ENCODE peak calls at places on chromosome 3, in ten cellular contexts. One of them, this sample, is unnamed.

GRCh38 chr3:57805674-57806073 is 49.6 kb downstream of the SLMAP start:
- DNase-seq in adrenal gland: peak; percentile 37
- DNase-seq in aorta: no peak
- DNase-seq in cardiac muscle cell: no peak
- DNase-seq in A549: peak; percentile 84
- DNase-seq in esophagus muscularis mucosa: no peak
- DNase-seq in breast epithelium: no peak
- DNase-seq in endothelial cell of umbilical vein: peak; percentile 76
- DNase-seq in heart right ventricle: no peak
- DNase-seq in Panc1: peak; percentile 91
- DNase-seq in this sample: no peak

GRCh38 chr3:13569201-13569600 is 20.3 kb downstream of the FBLN2 start:
- DNase-seq in adrenal gland: no peak
- DNase-seq in aorta: no peak
- DNase-seq in cardiac muscle cell: no peak
- DNase-seq in A549: no peak
- DNase-seq in esophagus muscularis mucosa: no peak
- DNase-seq in breast epithelium: no peak
- DNase-seq in endothelial cell of umbilical vein: no peak
- DNase-seq in heart right ventricle: no peak
- DNase-seq in Panc1: no peak
- DNase-seq in this sample: no peak

GRCh38 chr3:153343988-153344782 is 182.2 kb downstream of the RAP2B start:
- DNase-seq in adrenal gland: no peak
- DNase-seq in aorta: no peak
- DNase-seq in cardiac muscle cell: no peak
- DNase-seq in A549: no peak
- DNase-seq in esophagus muscularis mucosa: no peak
- DNase-seq in breast epithelium: no peak
- DNase-seq in endothelial cell of umbilical vein: no peak
- DNase-seq in heart right ventricle: no peak
- DNase-seq in Panc1: no peak
- DNase-seq in this sample: no peak

GRCh38 chr3:195247863-195248189 is 23.1 kb downstream of the XXYLT1 start:
- DNase-seq in adrenal gland: no peak
- DNase-seq in aorta: no peak
- DNase-seq in cardiac muscle cell: no peak
- DNase-seq in A549: no peak
- DNase-seq in esophagus muscularis mucosa: no peak
- DNase-seq in breast epithelium: no peak
- DNase-seq in endothelial cell of umbilical vein: no peak
- DNase-seq in heart right ventricle: no peak
- DNase-seq in Panc1: no peak
- DNase-seq in this sample: no peak

GRCh38 chr3:12663936-12664908 is at the start of gene RAF1:
- DNase-seq in adrenal gland: peak; percentile 98
- DNase-seq in aorta: peak; percentile 99
- DNase-seq in cardiac muscle cell: peak; percentile 99
- DNase-seq in A549: peak; percentile 98
- DNase-seq in esophagus muscularis mucosa: peak; percentile 99
- DNase-seq in breast epithelium: peak; percentile 98
- DNase-seq in endothelial cell of umbilical vein: peak; percentile 99
- DNase-seq in heart right ventricle: peak; percentile 98
- DNase-seq in Panc1: peak; percentile 72
- DNase-seq in this sample: peak; percentile 98

GRCh38 chr3:167113466-167113865 is 266.6 kb downstream of the ZBBX start:
- DNase-seq in adrenal gland: no peak
- DNase-seq in aorta: no peak
- DNase-seq in cardiac muscle cell: no peak
- DNase-seq in A549: no peak
- DNase-seq in esophagus muscularis mucosa: no peak
- DNase-seq in breast epithelium: no peak
- DNase-seq in endothelial cell of umbilical vein: no peak
- DNase-seq in heart right ventricle: no peak
- DNase-seq in Panc1: no peak
- DNase-seq in this sample: no peak

GRCh38 chr3:105868450-105868744 is 415 bp downstream of the CBLB start:
- DNase-seq in adrenal gland: peak; percentile 64
- DNase-seq in aorta: peak; percentile 75
- DNase-seq in cardiac muscle cell: peak; percentile 78
- DNase-seq in A549: peak; percentile 37
- DNase-seq in esophagus muscularis mucosa: peak; percentile 93
- DNase-seq in breast epithelium: peak; percentile 61
- DNase-seq in endothelial cell of umbilical vein: no peak
- DNase-seq in heart right ventricle: peak; percentile 57
- DNase-seq in Panc1: no peak
- DNase-seq in this sample: peak; percentile 65

GRCh38 chr3:52204337-52205073 is 6.5 kb downstream of the ALAS1 start:
- DNase-seq in adrenal gland: no peak
- DNase-seq in aorta: no peak
- DNase-seq in cardiac muscle cell: no peak
- DNase-seq in A549: no peak
- DNase-seq in esophagus muscularis mucosa: no peak
- DNase-seq in breast epithelium: no peak
- DNase-seq in endothelial cell of umbilical vein: no peak
- DNase-seq in heart right ventricle: no peak
- DNase-seq in Panc1: no peak
- DNase-seq in this sample: no peak

GRCh38 chr3:170745211-170745718 is 124.7 kb downstream of the RPL22L1 start:
- DNase-seq in adrenal gland: no peak
- DNase-seq in aorta: no peak
- DNase-seq in cardiac muscle cell: no peak
- DNase-seq in A549: no peak
- DNase-seq in esophagus muscularis mucosa: no peak
- DNase-seq in breast epithelium: no peak
- DNase-seq in endothelial cell of umbilical vein: peak; percentile 89
- DNase-seq in heart right ventricle: no peak
- DNase-seq in Panc1: no peak
- DNase-seq in this sample: no peak

GRCh38 chr3:113485161-113485609 is 29.8 kb downstream of the SPICE1 start:
- DNase-seq in adrenal gland: no peak
- DNase-seq in aorta: no peak
- DNase-seq in cardiac muscle cell: no peak
- DNase-seq in A549: no peak
- DNase-seq in esophagus muscularis mucosa: no peak
- DNase-seq in breast epithelium: no peak
- DNase-seq in endothelial cell of umbilical vein: no peak
- DNase-seq in heart right ventricle: no peak
- DNase-seq in Panc1: no peak
- DNase-seq in this sample: no peak

GRCh38 chr3:194606163-194606562 is 27.1 kb downstream of the TMEM44 start:
- DNase-seq in adrenal gland: no peak
- DNase-seq in aorta: no peak
- DNase-seq in cardiac muscle cell: no peak
- DNase-seq in A549: no peak
- DNase-seq in esophagus muscularis mucosa: no peak
- DNase-seq in breast epithelium: no peak
- DNase-seq in endothelial cell of umbilical vein: no peak
- DNase-seq in heart right ventricle: no peak
- DNase-seq in Panc1: no peak
- DNase-seq in this sample: no peak

GRCh38 chr3:193140381-193140780 is 100.6 kb upstream of the PLAAT1 start:
- DNase-seq in adrenal gland: no peak
- DNase-seq in aorta: no peak
- DNase-seq in cardiac muscle cell: no peak
- DNase-seq in A549: no peak
- DNase-seq in esophagus muscularis mucosa: no peak
- DNase-seq in breast epithelium: no peak
- DNase-seq in endothelial cell of umbilical vein: no peak
- DNase-seq in heart right ventricle: no peak
- DNase-seq in Panc1: no peak
- DNase-seq in this sample: no peak

GRCh38 chr3:69936266-69936665 is 63.3 kb upstream of the SAMMSON start:
- DNase-seq in adrenal gland: no peak
- DNase-seq in aorta: no peak
- DNase-seq in cardiac muscle cell: no peak
- DNase-seq in A549: no peak
- DNase-seq in esophagus muscularis mucosa: no peak
- DNase-seq in breast epithelium: no peak
- DNase-seq in endothelial cell of umbilical vein: no peak
- DNase-seq in heart right ventricle: no peak
- DNase-seq in Panc1: no peak
- DNase-seq in this sample: no peak

GRCh38 chr3:146308682-146309081 is 57.8 kb upstream of the PLSCR4 start:
- DNase-seq in adrenal gland: peak; percentile 22
- DNase-seq in aorta: no peak
- DNase-seq in cardiac muscle cell: no peak
- DNase-seq in A549: peak; percentile 13
- DNase-seq in esophagus muscularis mucosa: no peak
- DNase-seq in breast epithelium: no peak
- DNase-seq in endothelial cell of umbilical vein: peak; percentile 99
- DNase-seq in heart right ventricle: peak; percentile 54
- DNase-seq in Panc1: no peak
- DNase-seq in this sample: no peak

GRCh38 chr3:166282931-166283330 is 445.7 kb upstream of the BCHE start:
- DNase-seq in adrenal gland: no peak
- DNase-seq in aorta: no peak
- DNase-seq in cardiac muscle cell: no peak
- DNase-seq in A549: no peak
- DNase-seq in esophagus muscularis mucosa: no peak
- DNase-seq in breast epithelium: no peak
- DNase-seq in endothelial cell of umbilical vein: no peak
- DNase-seq in heart right ventricle: no peak
- DNase-seq in Panc1: no peak
- DNase-seq in this sample: no peak

DNA sequence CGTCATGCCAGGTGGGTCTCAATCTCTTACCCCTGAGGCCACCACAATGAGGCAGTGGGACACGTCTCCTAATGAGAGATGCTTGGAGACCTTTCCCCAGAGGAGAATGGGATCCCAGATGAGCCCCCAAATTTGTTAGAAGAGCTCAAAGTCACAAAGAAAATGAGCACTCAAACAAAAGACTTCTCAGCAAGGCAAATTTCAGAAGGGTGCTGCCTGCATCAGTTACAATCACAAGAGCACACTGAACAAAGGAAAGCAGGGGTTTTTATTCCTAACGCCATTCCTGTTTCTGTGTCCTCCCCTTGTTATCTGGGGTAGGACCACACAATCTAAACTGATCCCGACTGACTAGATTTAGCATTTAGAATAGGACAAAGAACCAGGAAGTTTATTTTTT is 50.1 kb downstream of the DLG1 start:
- DNase-seq in adrenal gland: no peak
- DNase-seq in aorta: no peak
- DNase-seq in cardiac muscle cell: no peak
- DNase-seq in A549: peak; percentile 13
- DNase-seq in esophagus muscularis mucosa: no peak
- DNase-seq in breast epithelium: no peak
- DNase-seq in endothelial cell of umbilical vein: no peak
- DNase-seq in heart right ventricle: no peak
- DNase-seq in Panc1: no peak
- DNase-seq in this sample: no peak
- H3K9me3 ChIP-seq in adrenal gland: peaks cover 8% of the 10 kb centered on the region
- H3K9me3 ChIP-seq in aorta: peaks cover 3% of the 10 kb centered on the region
- H3K9me3 ChIP-seq in cardiac muscle cell: no peaks in the 10 kb centered on the region
- H3K9me3 ChIP-seq in A549: peaks cover 37% of the 10 kb centered on the region
- H3K9me3 ChIP-seq in esophagus muscularis mucosa: peaks cover 2% of the 10 kb centered on the region
- H3K9me3 ChIP-seq in breast epithelium: peaks cover 23% of the 10 kb centered on the region
- H3K9me3 ChIP-seq in endothelial cell of umbilical vein: peaks cover 2% of the 10 kb centered on the region
- H3K9me3 ChIP-seq in heart right ventricle: no peaks in the 10 kb centered on the region
- H3K9me3 ChIP-seq in Panc1: peaks cover 44% of the 10 kb centered on the region
- H3K9me3 ChIP-seq in this sample: peaks cover 43% of the 10 kb centered on the region

GRCh38 chr3:184618793-184619192 is 57.2 kb downstream of the EPHB3 start:
- DNase-seq in adrenal gland: no peak
- DNase-seq in aorta: peak; percentile 43
- DNase-seq in cardiac muscle cell: no peak
- DNase-seq in A549: no peak
- DNase-seq in esophagus muscularis mucosa: no peak
- DNase-seq in breast epithelium: no peak
- DNase-seq in endothelial cell of umbilical vein: peak; percentile 5
- DNase-seq in heart right ventricle: no peak
- DNase-seq in Panc1: no peak
- DNase-seq in this sample: no peak
- H3K4me1 ChIP-seq in adrenal gland: no peaks in the 10 kb centered on the region
- H3K4me1 ChIP-seq in aorta: no peaks in the 10 kb centered on the region
- H3K4me1 ChIP-seq in cardiac muscle cell: peaks cover 21% of the 10 kb centered on the region
- H3K4me1 ChIP-seq in A549: no peaks in the 10 kb centered on the region
- H3K4me1 ChIP-seq in esophagus muscularis mucosa: peaks cover 19% of the 10 kb centered on the region
- H3K4me1 ChIP-seq in breast epithelium: no peaks in the 10 kb centered on the region
- H3K4me1 ChIP-seq in endothelial cell of umbilical vein: peaks cover 21% of the 10 kb centered on the region
- H3K4me1 ChIP-seq in heart right ventricle: peaks cover 12% of the 10 kb centered on the region
- H3K4me1 ChIP-seq in Panc1: no peaks in the 10 kb centered on the region
- H3K4me1 ChIP-seq in this sample: peaks cover 25% of the 10 kb centered on the region

GRCh38 chr3:160435747-160436146 is 13.8 kb downstream of the TRIM59 start:
- DNase-seq in adrenal gland: no peak
- DNase-seq in aorta: no peak
- DNase-seq in cardiac muscle cell: no peak
- DNase-seq in A549: no peak
- DNase-seq in esophagus muscularis mucosa: no peak
- DNase-seq in breast epithelium: no peak
- DNase-seq in endothelial cell of umbilical vein: no peak
- DNase-seq in heart right ventricle: no peak
- DNase-seq in Panc1: no peak
- DNase-seq in this sample: no peak

GRCh38 chr3:160437083-160437455 is 12.5 kb downstream of the TRIM59 start:
- DNase-seq in adrenal gland: no peak
- DNase-seq in aorta: no peak
- DNase-seq in cardiac muscle cell: no peak
- DNase-seq in A549: no peak
- DNase-seq in esophagus muscularis mucosa: no peak
- DNase-seq in breast epithelium: no peak
- DNase-seq in endothelial cell of umbilical vein: no peak
- DNase-seq in heart right ventricle: no peak
- DNase-seq in Panc1: no peak
- DNase-seq in this sample: no peak

GRCh38 chr3:160435095-160435494 is 14.5 kb downstream of the TRIM59 start:
- DNase-seq in adrenal gland: no peak
- DNase-seq in aorta: no peak
- DNase-seq in cardiac muscle cell: no peak
- DNase-seq in A549: no peak
- DNase-seq in esophagus muscularis mucosa: no peak
- DNase-seq in breast epithelium: no peak
- DNase-seq in endothelial cell of umbilical vein: no peak
- DNase-seq in heart right ventricle: no peak
- DNase-seq in Panc1: no peak
- DNase-seq in this sample: no peak

GRCh38 chr3:160434071-160434470 is 15.5 kb downstream of the TRIM59 start:
- DNase-seq in adrenal gland: no peak
- DNase-seq in aorta: no peak
- DNase-seq in cardiac muscle cell: peak; percentile 2
- DNase-seq in A549: no peak
- DNase-seq in esophagus muscularis mucosa: no peak
- DNase-seq in breast epithelium: no peak
- DNase-seq in endothelial cell of umbilical vein: no peak
- DNase-seq in heart right ventricle: no peak
- DNase-seq in Panc1: no peak
- DNase-seq in this sample: no peak
- H3K27ac ChIP-seq in adrenal gland: no peak overlapping the region
- H3K27ac ChIP-seq in aorta: no peak overlapping the region
- H3K27ac ChIP-seq in cardiac muscle cell: peak overlapping the region; percentile 35
- H3K27ac ChIP-seq in A549: no peak overlapping the region
- H3K27ac ChIP-seq in esophagus muscularis mucosa: no peak overlapping the region
- H3K27ac ChIP-seq in breast epithelium: no peak overlapping the region
- H3K27ac ChIP-seq in endothelial cell of umbilical vein: no peak overlapping the region
- H3K27ac ChIP-seq in heart right ventricle: no peak overlapping the region
- H3K27ac ChIP-seq in Panc1: peak overlapping the region; percentile 7
- H3K27ac ChIP-seq in this sample: no peak overlapping the region

DNA sequence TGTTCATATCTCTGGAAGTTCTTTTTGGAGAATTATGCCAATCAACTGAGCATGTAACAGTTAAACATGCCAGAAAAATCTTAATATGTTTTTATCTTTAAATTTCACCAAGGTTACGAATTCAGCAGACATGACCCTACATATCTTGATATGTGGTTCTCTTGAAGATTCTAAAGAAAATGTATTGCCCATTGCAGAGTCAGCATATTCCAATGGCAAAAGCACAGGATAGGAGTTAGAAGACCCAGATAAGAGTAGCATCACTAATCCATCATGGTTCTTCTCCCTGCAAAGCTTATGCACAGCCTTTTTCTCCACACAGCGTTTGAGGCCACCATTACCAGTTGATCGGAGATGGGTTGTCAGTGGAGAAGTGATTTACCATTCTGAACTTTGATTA is 402.8 kb downstream of the EPHB1 start:
- DNase-seq in adrenal gland: no peak
- DNase-seq in aorta: no peak
- DNase-seq in cardiac muscle cell: no peak
- DNase-seq in A549: no peak
- DNase-seq in esophagus muscularis mucosa: no peak
- DNase-seq in breast epithelium: no peak
- DNase-seq in endothelial cell of umbilical vein: no peak
- DNase-seq in heart right ventricle: no peak
- DNase-seq in Panc1: no peak
- DNase-seq in this sample: no peak
- H3K9me3 ChIP-seq in adrenal gland: no peaks in the 10 kb centered on the region
- H3K9me3 ChIP-seq in aorta: no peaks in the 10 kb centered on the region
- H3K9me3 ChIP-seq in cardiac muscle cell: no peaks in the 10 kb centered on the region
- H3K9me3 ChIP-seq in A549: no peaks in the 10 kb centered on the region
- H3K9me3 ChIP-seq in esophagus muscularis mucosa: no peaks in the 10 kb centered on the region
- H3K9me3 ChIP-seq in breast epithelium: no peaks in the 10 kb centered on the region
- H3K9me3 ChIP-seq in endothelial cell of umbilical vein: peaks cover 2% of the 10 kb centered on the region
- H3K9me3 ChIP-seq in heart right ventricle: no peaks in the 10 kb centered on the region
- H3K9me3 ChIP-seq in Panc1: no peaks in the 10 kb centered on the region
- H3K9me3 ChIP-seq in this sample: no peaks in the 10 kb centered on the region

This sample was measured in left ventricle myocardium inferior.